ENCODE peak calls at places on chromosomes 12 and 14, in nine cellular contexts. E is brain microvascular endothelial cell, P is DND-41, B is HCT116, Y is A549, C is right atrium auricular region, N is tibial nerve, M is GM23338, K is foreskin keratinocyte. O is an unnamed sample.
A peak's percentile ranks its signal among the peaks of the same experiment; 100 is the strongest.

GRCh38 chr12:122830517-122831214 is 4.6 kb upstream of the HIP1R start:
- DNase-seq in P (no peak), Y (peak; percentile 63), M (no peak), E (peak; percentile 59), N (no peak), C (no peak), K (peak; percentile 92), B (peak; percentile 87), O (peak; percentile 93)

GRCh38 chr14:56181666-56182065 is 63.5 kb downstream of the PELI2 start:
- DNase-seq in K (no peak), B (no peak), N (no peak), P (no peak), Y (no peak), C (no peak), E (no peak), M (no peak), O (no peak)

GRCh38 chr14:79325071-79325470 is 886.2 kb downstream of the DIO2 start:
- DNase-seq in K (no peak), P (no peak), C (no peak), B (no peak), E (no peak), N (no peak), Y (no peak), M (no peak), O (no peak)

GRCh38 chr12:69415471-69416275 is 54.5 kb upstream of the FRS2 start:
- DNase-seq in K (peak; percentile 46), Y (peak; percentile 40), N (peak; percentile 51), P (peak; percentile 13), M (peak; percentile 87), C (peak; percentile 68), B (peak; percentile 13), E (peak; percentile 86), O (peak; percentile 45)

GRCh38 chr12:22759769-22760674 is 135.1 kb downstream of the ETNK1 start:
- DNase-seq in B (no peak), M (no peak), K (no peak), Y (no peak), E (no peak), N (no peak), C (no peak), P (no peak), O (no peak)

GRCh38 chr12:89138048-89138852 is 214.1 kb downstream of the DUSP6 start:
- DNase-seq in K (no peak), E (no peak), N (no peak), B (no peak), M (no peak), C (no peak), Y (no peak), P (no peak), O (no peak)

GRCh38 chr12:29086325-29087271 is 62.5 kb upstream of the FAR2 start:
- DNase-seq in M (no peak), P (no peak), B (no peak), Y (no peak), K (no peak), C (no peak), E (no peak), N (no peak), O (no peak)

GRCh38 chr12:10562306-10562933 is 51.0 kb downstream of the MAGOHB start:
- DNase-seq in E (peak; percentile 38), M (peak; percentile 44), N (no peak), C (no peak), P (peak; percentile 29), Y (peak; percentile 13), B (peak; percentile 48), K (no peak), O (peak; percentile 28)

GRCh38 chr12:11730299-11731041 is 81.0 kb downstream of the ETV6 start:
- DNase-seq in K (peak; percentile 60), P (no peak), N (no peak), E (no peak), C (no peak), Y (no peak), B (peak; percentile 12), M (peak; percentile 41), O (peak; percentile 32)

GRCh38 chr12:81610955-81611889 is 147.9 kb downstream of the PPFIA2 start:
- DNase-seq in E (no peak), Y (peak; percentile 3), B (no peak), M (peak; percentile 61), N (no peak), P (no peak), C (no peak), K (no peak), O (no peak)

GRCh38 chr12:114672817-114673168 is 11.2 kb downstream of the TBX3 start:
- DNase-seq in E (no peak), N (no peak), B (no peak), P (no peak), M (peak; percentile 50), K (no peak), Y (no peak), C (no peak), O (no peak)

GRCh38 chr12:115155665-115156645 is 472.0 kb upstream of the TBX3 start:
- DNase-seq in K (peak; percentile 100), E (peak; percentile 68), N (no peak), Y (peak; percentile 13), M (peak; percentile 45), B (no peak), P (no peak), C (no peak), O (peak; percentile 88)

DNA sequence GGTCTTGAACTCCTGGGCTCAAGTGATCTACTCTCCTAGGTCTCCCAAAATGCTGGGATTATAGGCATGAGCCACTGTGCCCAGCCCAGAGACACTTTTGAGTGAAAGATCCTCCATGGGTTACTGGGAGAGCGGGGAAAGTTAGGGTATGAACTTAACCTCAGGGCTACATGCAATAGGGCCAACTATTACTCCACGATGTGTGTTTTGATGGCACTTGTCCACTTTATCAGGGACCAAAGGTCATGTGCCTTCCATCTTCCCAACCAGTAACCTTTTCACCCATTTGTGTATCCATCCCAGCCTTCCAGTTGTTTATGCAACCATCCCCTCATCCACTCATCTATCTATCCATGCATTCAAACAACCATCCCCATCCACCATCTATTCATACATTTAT is 60.6 kb upstream of the NOS1 start:
- DNase-seq in P (no peak), B (no peak), M (no peak), E (no peak), C (no peak), Y (no peak), K (no peak), N (no peak), O (no peak)
- TF ChIP-seq CTCF in P (no peak), B (no peak), M (no peak), E (no peak), C (no peak), Y (no peak), K (no peak), N (no peak), O (no peak)

GRCh38 chr12:110100315-110100970 is 23.7 kb upstream of the IFT81 start:
- DNase-seq in K (peak; percentile 18), P (peak; percentile 71), Y (peak; percentile 55), N (peak; percentile 46), B (peak; percentile 48), E (peak; percentile 75), C (peak; percentile 85), M (peak; percentile 88), O (peak; percentile 46)
- H3K27ac ChIP-seq in K (no peak overlapping the region), P (peak overlapping the region; percentile 17), Y (peak overlapping the region; percentile 96), N (peak overlapping the region; percentile 10), B (no peak overlapping the region), E (no peak overlapping the region), C (peak overlapping the region; percentile 57), M (no peak overlapping the region), O (peak overlapping the region; percentile 17)

DNA sequence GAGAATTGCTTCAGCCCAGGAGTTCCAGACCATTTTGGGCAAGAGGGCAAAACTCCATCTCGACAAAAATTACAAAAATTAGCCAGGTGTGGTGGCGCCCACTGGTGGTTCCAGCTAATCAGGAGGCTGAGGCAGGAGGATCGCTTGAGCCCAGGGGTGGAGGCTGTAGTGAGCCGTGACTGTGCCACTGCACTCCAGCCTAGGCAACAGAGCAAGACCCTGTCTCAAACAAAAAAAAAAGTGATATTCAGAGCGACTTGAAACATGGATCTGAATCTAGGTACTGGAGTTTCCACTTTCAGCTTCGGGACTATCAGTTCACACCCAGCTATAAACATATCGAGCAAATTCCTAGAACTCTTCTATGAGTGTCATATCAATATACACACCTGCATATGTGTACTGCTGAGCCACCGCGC is 16.3 kb upstream of the RNF34 start:
- DNase-seq in C (no peak), E (no peak), B (no peak), N (no peak), M (no peak), P (no peak), Y (no peak), K (no peak), O (no peak)
- TF ChIP-seq CTCF in C (no peak), E (no peak), B (peak; percentile 46), N (no peak), M (peak; percentile 46), P (peak; percentile 33), Y (peak; percentile 26), K (peak; percentile 38), O (no peak)

GRCh38 chr12:53670966-53671365 is 4.9 kb downstream of the ATP5MC2 start:
- DNase-seq in C (no peak), M (no peak), N (no peak), K (no peak), E (no peak), Y (no peak), B (no peak), P (no peak), O (no peak)

GRCh38 chr12:53670308-53670707 is 5.6 kb downstream of the ATP5MC2 start:
- DNase-seq in N (no peak), P (no peak), Y (no peak), C (no peak), B (no peak), E (no peak), M (no peak), K (no peak), O (no peak)

GRCh38 chr12:53664191-53664590 is 11.7 kb downstream of the ATP5MC2 start:
- DNase-seq in Y (no peak), E (no peak), C (no peak), K (no peak), B (no peak), N (no peak), M (no peak), P (no peak), O (no peak)

GRCh38 chr12:53667080-53667479 is 8.8 kb downstream of the ATP5MC2 start:
- DNase-seq in B (no peak), C (no peak), Y (no peak), K (no peak), N (no peak), M (no peak), P (no peak), E (no peak), O (no peak)
- H3K27ac ChIP-seq in B (peak overlapping the region; percentile 18), C (no peak overlapping the region), Y (no peak overlapping the region), K (no peak overlapping the region), N (no peak overlapping the region), M (no peak overlapping the region), P (no peak overlapping the region), E (no peak overlapping the region), O (peak overlapping the region; percentile 42)

DNA sequence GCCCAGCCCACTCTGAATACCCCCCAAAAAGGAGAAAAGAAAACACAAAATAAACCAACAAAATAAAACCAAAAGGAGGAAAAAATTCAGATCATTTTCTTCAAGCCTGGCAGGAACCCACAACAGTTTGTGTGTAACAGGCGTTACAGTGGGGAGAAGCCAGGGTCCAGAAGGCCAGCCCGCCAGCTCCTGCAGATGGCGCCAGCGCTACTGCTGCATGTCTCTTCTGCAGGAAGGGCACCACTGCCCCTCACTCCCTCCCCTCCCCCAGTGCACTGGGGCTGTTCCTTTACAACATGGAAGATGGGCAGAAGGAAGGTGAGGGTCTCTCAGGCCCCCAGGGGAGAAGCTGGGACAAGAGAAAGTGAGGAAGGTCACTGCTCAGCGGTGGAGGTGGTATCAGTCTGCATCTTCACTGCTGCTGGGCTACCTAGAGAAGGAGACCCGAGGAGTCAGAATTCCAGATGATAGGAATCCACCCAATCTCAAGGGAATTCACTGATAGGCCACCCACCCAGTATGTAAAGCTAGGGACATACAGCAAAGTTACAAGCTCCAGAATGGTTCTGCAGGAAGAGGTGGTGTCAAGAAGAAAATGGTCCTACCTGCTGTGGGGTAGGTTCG is 2.3 kb upstream of the NOP2 start:
- DNase-seq in E (no peak), P (peak; percentile 70), B (peak; percentile 37), Y (peak; percentile 80), C (no peak), M (peak; percentile 85), N (no peak), K (no peak), O (peak; percentile 30)
- TF ChIP-seq CTCF in E (peak; percentile 68), P (peak; percentile 87), B (peak; percentile 86), Y (peak; percentile 61), C (no peak), M (peak; percentile 83), N (no peak), K (peak; percentile 59), O (peak; percentile 54)